ENCODE peak calls at places on chromosome 9, in six cellular contexts. One of them, this sample, is unnamed.

GRCh38 chr9:24614070-24614469 is 68.4 kb upstream of the IZUMO3 start:
- DNase-seq in coronary artery: no peak
- DNase-seq in keratinocyte: no peak
- DNase-seq in GM12865: no peak
- DNase-seq in fibroblast of lung: no peak
- DNase-seq in prostate gland: no peak
- DNase-seq in this sample: no peak

GRCh38 chr9:13432914-13433313 is 153.4 kb upstream of the MPDZ start:
- DNase-seq in coronary artery: no peak
- DNase-seq in keratinocyte: no peak
- DNase-seq in GM12865: no peak
- DNase-seq in fibroblast of lung: no peak
- DNase-seq in prostate gland: no peak
- DNase-seq in this sample: no peak

GRCh38 chr9:114603183-114603582 is 7.9 kb upstream of the TMEM268 start:
- DNase-seq in coronary artery: no peak
- DNase-seq in keratinocyte: no peak
- DNase-seq in GM12865: no peak
- DNase-seq in fibroblast of lung: no peak
- DNase-seq in prostate gland: no peak
- DNase-seq in this sample: no peak

GRCh38 chr9:138024131-138024530 is 146.5 kb downstream of the CACNA1B start:
- DNase-seq in coronary artery: no peak
- DNase-seq in keratinocyte: no peak
- DNase-seq in GM12865: no peak
- DNase-seq in fibroblast of lung: no peak
- DNase-seq in prostate gland: no peak
- DNase-seq in this sample: no peak

GRCh38 chr9:36163049-36163839 is 5.9 kb upstream of the CCIN start:
- DNase-seq in coronary artery: no peak
- DNase-seq in keratinocyte: no peak
- DNase-seq in GM12865: no peak
- DNase-seq in fibroblast of lung: peak
- DNase-seq in prostate gland: no peak
- DNase-seq in this sample: peak

GRCh38 chr9:96399335-96399633 is 15.8 kb upstream of the SLC35D2 start:
- DNase-seq in coronary artery: no peak
- DNase-seq in keratinocyte: no peak
- DNase-seq in GM12865: no peak
- DNase-seq in fibroblast of lung: no peak
- DNase-seq in prostate gland: no peak
- DNase-seq in this sample: no peak

GRCh38 chr9:77648458-77649108 is 461 bp upstream of the GNA14 start:
- DNase-seq in coronary artery: no peak
- DNase-seq in keratinocyte: no peak
- DNase-seq in GM12865: no peak
- DNase-seq in fibroblast of lung: peak
- DNase-seq in prostate gland: peak
- DNase-seq in this sample: no peak

GRCh38 chr9:96867282-96867814 is 13.0 kb upstream of the ZNF782 start:
- DNase-seq in coronary artery: no peak
- DNase-seq in keratinocyte: no peak
- DNase-seq in GM12865: no peak
- DNase-seq in fibroblast of lung: no peak
- DNase-seq in prostate gland: no peak
- DNase-seq in this sample: peak

GRCh38 chr9:76464706-76465105 is 5.7 kb downstream of the GCNT1 start:
- DNase-seq in coronary artery: no peak
- DNase-seq in keratinocyte: no peak
- DNase-seq in GM12865: no peak
- DNase-seq in fibroblast of lung: no peak
- DNase-seq in prostate gland: no peak
- DNase-seq in this sample: peak

GRCh38 chr9:71177901-71178300 is 56.5 kb upstream of the TRPM3 start:
- DNase-seq in coronary artery: no peak
- DNase-seq in keratinocyte: no peak
- DNase-seq in GM12865: no peak
- DNase-seq in fibroblast of lung: no peak
- DNase-seq in prostate gland: no peak
- DNase-seq in this sample: no peak

GRCh38 chr9:114384836-114385411 is 2.9 kb downstream of the AKNA start:
- DNase-seq in coronary artery: no peak
- DNase-seq in keratinocyte: no peak
- DNase-seq in GM12865: no peak
- DNase-seq in fibroblast of lung: no peak
- DNase-seq in prostate gland: no peak
- DNase-seq in this sample: no peak

GRCh38 chr9:19642256-19642655 is 146.6 kb downstream of the SLC24A2 start:
- DNase-seq in coronary artery: no peak
- DNase-seq in keratinocyte: no peak
- DNase-seq in GM12865: peak
- DNase-seq in fibroblast of lung: no peak
- DNase-seq in prostate gland: peak
- DNase-seq in this sample: no peak

GRCh38 chr9:965497-965896 is 11.0 kb upstream of the DMRT3 start:
- DNase-seq in coronary artery: no peak
- DNase-seq in keratinocyte: no peak
- DNase-seq in GM12865: no peak
- DNase-seq in fibroblast of lung: no peak
- DNase-seq in prostate gland: no peak
- DNase-seq in this sample: no peak

GRCh38 chr9:969310-969692 is 7.2 kb upstream of the DMRT3 start:
- DNase-seq in coronary artery: no peak
- DNase-seq in keratinocyte: no peak
- DNase-seq in GM12865: no peak
- DNase-seq in fibroblast of lung: no peak
- DNase-seq in prostate gland: no peak
- DNase-seq in this sample: no peak

GRCh38 chr9:966936-967335 is 9.5 kb upstream of the DMRT3 start:
- DNase-seq in coronary artery: no peak
- DNase-seq in keratinocyte: no peak
- DNase-seq in GM12865: no peak
- DNase-seq in fibroblast of lung: no peak
- DNase-seq in prostate gland: no peak
- DNase-seq in this sample: no peak

GRCh38 chr9:967851-968641 is 8.4 kb upstream of the DMRT3 start:
- DNase-seq in coronary artery: no peak
- DNase-seq in keratinocyte: no peak
- DNase-seq in GM12865: no peak
- DNase-seq in fibroblast of lung: no peak
- DNase-seq in prostate gland: no peak
- DNase-seq in this sample: no peak

GRCh38 chr9:967436-967835 is 9.0 kb upstream of the DMRT3 start:
- DNase-seq in coronary artery: no peak
- DNase-seq in keratinocyte: no peak
- DNase-seq in GM12865: no peak
- DNase-seq in fibroblast of lung: no peak
- DNase-seq in prostate gland: no peak
- DNase-seq in this sample: no peak
- H3K4me3 ChIP-seq in coronary artery: no peak
- H3K4me3 ChIP-seq in keratinocyte: no peak
- H3K4me3 ChIP-seq in GM12865: no peak
- H3K4me3 ChIP-seq in fibroblast of lung: no peak
- H3K4me3 ChIP-seq in prostate gland: no peak
- H3K4me3 ChIP-seq in this sample: no peak

GRCh38 chr9:130431536-130432303 is 13.0 kb upstream of the ASS1 start:
- DNase-seq in coronary artery: no peak
- DNase-seq in keratinocyte: no peak
- DNase-seq in GM12865: no peak
- DNase-seq in fibroblast of lung: no peak
- DNase-seq in prostate gland: no peak
- DNase-seq in this sample: no peak

GRCh38 chr9:130433947-130434262 is 10.9 kb upstream of the ASS1 start:
- DNase-seq in coronary artery: no peak
- DNase-seq in keratinocyte: no peak
- DNase-seq in GM12865: no peak
- DNase-seq in fibroblast of lung: no peak
- DNase-seq in prostate gland: no peak
- DNase-seq in this sample: no peak

GRCh38 chr9:130432362-130432761 is 12.4 kb upstream of the ASS1 start:
- DNase-seq in coronary artery: no peak
- DNase-seq in keratinocyte: no peak
- DNase-seq in GM12865: no peak
- DNase-seq in fibroblast of lung: no peak
- DNase-seq in prostate gland: no peak
- DNase-seq in this sample: no peak

GRCh38 chr9:130432796-130433167 is 12.0 kb upstream of the ASS1 start:
- DNase-seq in coronary artery: no peak
- DNase-seq in keratinocyte: no peak
- DNase-seq in GM12865: no peak
- DNase-seq in fibroblast of lung: no peak
- DNase-seq in prostate gland: no peak
- DNase-seq in this sample: no peak

DNA sequence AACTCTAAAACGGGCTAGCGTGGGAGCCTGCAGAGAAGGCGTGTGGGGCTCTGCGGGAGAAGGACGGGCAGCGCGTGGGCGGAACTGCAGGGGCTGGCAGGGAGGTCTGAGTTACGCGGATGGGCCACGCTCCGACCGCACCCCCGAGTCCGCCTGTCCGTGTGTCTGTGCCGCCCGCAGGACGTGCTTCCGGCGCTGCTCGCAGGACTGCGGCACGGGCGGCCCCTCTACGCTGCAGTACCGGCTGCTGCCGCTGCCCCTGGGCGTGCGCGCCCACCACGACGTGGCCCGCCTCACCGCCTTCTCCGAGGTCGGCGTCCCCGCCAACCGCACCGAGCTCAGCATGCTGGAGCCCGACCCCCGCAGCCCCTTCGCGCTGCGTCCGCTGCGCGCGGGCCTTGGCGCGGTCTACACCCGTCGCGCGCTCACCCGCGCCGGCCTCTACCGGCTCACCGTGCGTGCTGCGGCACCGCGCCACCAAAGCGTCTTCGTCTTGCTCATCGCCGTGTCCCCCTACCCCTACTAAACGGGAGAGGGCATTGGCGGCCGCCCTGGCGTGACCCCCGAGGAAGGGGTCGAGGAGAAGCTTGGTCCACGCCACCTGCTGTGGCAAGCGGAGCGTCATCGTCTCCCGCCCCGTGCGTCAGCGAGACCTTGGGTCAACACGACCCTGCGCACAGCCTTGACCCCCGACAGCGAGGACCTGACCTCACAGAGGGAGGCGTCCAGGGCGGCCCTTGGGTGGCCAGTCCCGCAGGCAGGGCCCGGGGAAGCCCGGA is 11.4 kb upstream of the ASS1 start:
- DNase-seq in coronary artery: no peak
- DNase-seq in keratinocyte: no peak
- DNase-seq in GM12865: peak
- DNase-seq in fibroblast of lung: peak
- DNase-seq in prostate gland: no peak
- DNase-seq in this sample: peak
- H3K4me3 ChIP-seq in coronary artery: peak
- H3K4me3 ChIP-seq in keratinocyte: no peak
- H3K4me3 ChIP-seq in GM12865: no peak
- H3K4me3 ChIP-seq in fibroblast of lung: no peak
- H3K4me3 ChIP-seq in prostate gland: no peak
- H3K4me3 ChIP-seq in this sample: peak

GRCh38 chr9:136056546-136057235 is 38.4 kb downstream of the NACC2 start:
- DNase-seq in coronary artery: no peak
- DNase-seq in keratinocyte: no peak
- DNase-seq in GM12865: no peak
- DNase-seq in fibroblast of lung: no peak
- DNase-seq in prostate gland: no peak
- DNase-seq in this sample: no peak
- H3K4me3 ChIP-seq in coronary artery: no peak
- H3K4me3 ChIP-seq in keratinocyte: no peak
- H3K4me3 ChIP-seq in GM12865: no peak
- H3K4me3 ChIP-seq in fibroblast of lung: no peak
- H3K4me3 ChIP-seq in prostate gland: no peak
- H3K4me3 ChIP-seq in this sample: no peak

DNA sequence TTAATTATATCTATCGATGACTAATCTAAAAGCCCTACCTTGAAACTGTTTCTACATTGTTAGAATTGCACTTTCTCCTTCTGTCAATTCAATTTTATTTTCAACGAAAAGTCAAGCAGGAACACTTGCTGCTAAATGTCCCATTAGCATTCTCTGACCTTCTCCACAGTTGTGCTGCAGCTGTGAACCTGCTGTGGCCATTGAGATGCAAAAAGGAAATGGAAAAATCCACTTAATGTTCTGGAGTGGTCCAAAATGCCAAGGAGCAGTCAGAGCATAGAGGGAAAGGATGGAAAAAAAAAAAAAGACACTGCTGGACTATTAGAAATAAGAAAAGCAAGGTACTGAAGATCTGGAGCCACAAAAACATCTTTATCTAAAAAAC is 78.6 kb downstream of the OR2K2 start:
- DNase-seq in coronary artery: no peak
- DNase-seq in keratinocyte: no peak
- DNase-seq in GM12865: no peak
- DNase-seq in fibroblast of lung: no peak
- DNase-seq in prostate gland: no peak
- DNase-seq in this sample: no peak
- H3K4me3 ChIP-seq in coronary artery: no peak
- H3K4me3 ChIP-seq in keratinocyte: no peak
- H3K4me3 ChIP-seq in GM12865: no peak
- H3K4me3 ChIP-seq in fibroblast of lung: no peak
- H3K4me3 ChIP-seq in prostate gland: no peak
- H3K4me3 ChIP-seq in this sample: no peak

GRCh38 chr9:110650991-110651411 is 17.6 kb upstream of the MUSK start:
- DNase-seq in coronary artery: no peak
- DNase-seq in keratinocyte: no peak
- DNase-seq in GM12865: no peak
- DNase-seq in fibroblast of lung: peak
- DNase-seq in prostate gland: no peak
- DNase-seq in this sample: peak
- H3K4me3 ChIP-seq in coronary artery: no peak
- H3K4me3 ChIP-seq in keratinocyte: no peak
- H3K4me3 ChIP-seq in GM12865: no peak
- H3K4me3 ChIP-seq in fibroblast of lung: no peak
- H3K4me3 ChIP-seq in prostate gland: no peak
- H3K4me3 ChIP-seq in this sample: no peak

DNA sequence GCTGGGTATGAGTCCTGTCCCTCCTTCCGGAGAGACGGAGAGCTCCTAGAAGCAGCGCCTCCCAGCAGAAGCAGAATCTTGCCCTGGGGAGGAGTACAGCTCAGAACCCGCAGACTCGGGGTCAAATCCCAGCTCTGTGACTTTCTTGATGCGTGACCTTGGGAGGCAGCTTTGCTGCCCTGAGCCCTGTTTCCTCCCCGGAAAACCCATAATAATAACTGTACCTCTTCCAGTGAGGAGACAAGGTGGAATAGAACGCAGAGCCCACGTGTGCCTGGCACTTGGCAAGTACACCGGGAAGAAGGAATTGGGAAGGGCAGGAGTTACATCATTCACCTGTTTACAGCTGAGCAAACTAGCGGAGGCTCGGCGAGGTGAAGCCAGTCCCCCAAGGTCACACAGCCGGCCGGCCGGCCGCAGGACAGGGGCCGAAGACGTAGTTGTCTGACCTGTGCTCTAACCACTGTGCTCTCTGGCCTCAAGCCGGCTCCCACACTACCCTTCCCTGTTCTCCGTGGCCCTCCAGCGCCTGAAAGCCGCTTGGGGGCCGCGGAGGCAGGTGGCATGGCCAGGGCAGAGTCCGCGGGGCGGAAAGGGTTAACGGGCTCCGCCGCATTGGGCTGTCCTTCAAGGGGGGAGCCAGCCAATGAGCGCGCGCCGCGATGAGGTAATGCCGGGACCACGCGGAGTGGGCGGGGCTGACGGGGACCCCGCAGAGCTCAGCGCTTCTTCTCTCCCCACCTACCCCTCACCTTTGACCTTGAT is 125.3 kb downstream of the C9orf50 start:
- DNase-seq in coronary artery: peak
- DNase-seq in keratinocyte: no peak
- DNase-seq in GM12865: peak
- DNase-seq in fibroblast of lung: peak
- DNase-seq in prostate gland: peak
- DNase-seq in this sample: peak
- H3K4me3 ChIP-seq in coronary artery: peak
- H3K4me3 ChIP-seq in keratinocyte: peak
- H3K4me3 ChIP-seq in GM12865: no peak
- H3K4me3 ChIP-seq in fibroblast of lung: no peak
- H3K4me3 ChIP-seq in prostate gland: peak
- H3K4me3 ChIP-seq in this sample: peak